ENCODE peak calls at places on chromosomes 12 and 14, in four cellular contexts. P is NB4, Q is ovary, I is frontal cortex. O is an unnamed sample.

GRCh38 chr12:120925740-120926563 is 21.8 kb upstream of the SPPL3 start:
- DNase-seq in P (no peak), Q (no peak), I (no peak), O (no peak)

GRCh38 chr14:91221270-91221669 is 23.2 kb downstream of the GPR68 start:
- DNase-seq in P (no peak), Q (no peak), I (no peak), O (no peak)

GRCh38 chr14:69323266-69323966 is 63.5 kb downstream of the GALNT16 start:
- DNase-seq in P (no peak), Q (peak), I (no peak), O (no peak)

GRCh38 chr12:51863921-51864700 is 15.6 kb upstream of the FIGNL2 start:
- DNase-seq in P (no peak), Q (peak), I (no peak), O (no peak)

GRCh38 chr12:104828015-104828414 is 130.1 kb downstream of the SLC41A2 start:
- DNase-seq in P (no peak), Q (no peak), I (no peak), O (no peak)

GRCh38 chr12:62720661-62721330 is 214.2 kb downstream of the PPM1H start:
- DNase-seq in P (no peak), Q (no peak), I (no peak), O (no peak)

GRCh38 chr12:25025260-25025659 is 76.4 kb upstream of the BCAT1 start:
- DNase-seq in P (no peak), Q (no peak), I (no peak), O (no peak)

GRCh38 chr14:22314183-22314820 is 274.7 kb downstream of the DAD1 start:
- DNase-seq in P (peak), Q (no peak), I (peak), O (peak)

GRCh38 chr12:79183003-79183402 is 318.4 kb downstream of the SYT1 start:
- DNase-seq in P (no peak), Q (no peak), I (no peak), O (no peak)

GRCh38 chr12:49503674-49504180 is 35.1 kb upstream of the KCNH3 start:
- DNase-seq in P (no peak), Q (no peak), I (no peak), O (no peak)

GRCh38 chr12:10718279-10718821 is 4.8 kb downstream of the YBX3 start:
- DNase-seq in P (no peak), Q (no peak), I (no peak), O (no peak)

GRCh38 chr12:50859621-50860020 is 16.9 kb downstream of the TMPRSS12 start:
- DNase-seq in P (no peak), Q (no peak), I (no peak), O (no peak)

GRCh38 chr14:24171422-24172260 is at the start of gene REC8:
- DNase-seq in P (no peak), Q (peak), I (peak), O (no peak)

GRCh38 chr12:86950043-86950838 is 694.0 kb upstream of the MGAT4C start:
- DNase-seq in P (no peak), Q (no peak), I (no peak), O (peak)

GRCh38 chr14:89851031-89851430 is 103.5 kb downstream of the EFCAB11 start:
- DNase-seq in P (no peak), Q (no peak), I (no peak), O (no peak)

GRCh38 chr12:1845427-1845826 is 25.1 kb downstream of the LRTM2 start:
- DNase-seq in P (no peak), Q (peak), I (no peak), O (no peak)

GRCh38 chr14:73311710-73312035 is 74.4 kb downstream of the PAPLN start:
- DNase-seq in P (no peak), Q (no peak), I (no peak), O (peak)

GRCh38 chr12:79900199-79900598 is 34.7 kb downstream of the PPP1R12A start:
- DNase-seq in P (no peak), Q (no peak), I (no peak), O (no peak)

GRCh38 chr12:30978639-30979038 is 52.1 kb downstream of the TSPAN11 start:
- DNase-seq in P (no peak), Q (no peak), I (no peak), O (no peak)

GRCh38 chr14:96363751-96364336 is 518 bp downstream of the GSKIP start:
- DNase-seq in P (peak), Q (no peak), I (peak), O (peak)

GRCh38 chr12:100031821-100032220 is 47.1 kb upstream of the ANKS1B start:
- DNase-seq in P (no peak), Q (no peak), I (no peak), O (no peak)

GRCh38 chr14:101721951-101722661 is 39.4 kb upstream of the PPP2R5C start:
- DNase-seq in P (peak), Q (no peak), I (no peak), O (peak)

GRCh38 chr14:48725001-48725734 is 861.0 kb downstream of the RPS29 start:
- DNase-seq in P (no peak), Q (no peak), I (no peak), O (no peak)

GRCh38 chr14:64541261-64541970 is 875 bp downstream of the HSPA2 start:
- DNase-seq in P (no peak), Q (peak), I (no peak), O (no peak)

GRCh38 chr12:98256830-98257229 is 258.6 kb upstream of the TMPO start:
- DNase-seq in P (no peak), Q (no peak), I (no peak), O (no peak)

GRCh38 chr12:93645702-93646101 is 31.5 kb upstream of the CRADD start:
- DNase-seq in P (no peak), Q (no peak), I (no peak), O (no peak)

GRCh38 chr12:130729344-130729743 is 13.2 kb upstream of the RIMBP2 start:
- DNase-seq in P (no peak), Q (no peak), I (no peak), O (no peak)

GRCh38 chr14:95272057-95272456 is 47.7 kb downstream of the CLMN start:
- DNase-seq in P (no peak), Q (no peak), I (no peak), O (no peak)

GRCh38 chr12:27279836-27280235 is 35.8 kb downstream of the STK38L start:
- DNase-seq in P (peak), Q (no peak), I (no peak), O (peak)

GRCh38 chr12:50241178-50241577 is 42.1 kb downstream of the LIMA1 start:
- DNase-seq in P (no peak), Q (no peak), I (no peak), O (no peak)

GRCh38 chr14:76975865-76976622 is 52.5 kb downstream of the IRF2BPL start:
- DNase-seq in P (no peak), Q (no peak), I (no peak), O (no peak)

GRCh38 chr12:95437565-95437964 is 36.4 kb upstream of the METAP2 start:
- DNase-seq in P (no peak), Q (no peak), I (no peak), O (no peak)

GRCh38 chr14:68292467-68293334 is 473.1 kb downstream of the RAD51B start:
- DNase-seq in P (no peak), Q (no peak), I (no peak), O (no peak)

GRCh38 chr12:54287316-54288157 is 7.0 kb downstream of the HNRNPA1 start:
- DNase-seq in P (peak), Q (no peak), I (no peak), O (no peak)

GRCh38 chr12:53232641-53233538 is 881 bp upstream of the RARG start:
- DNase-seq in P (peak), Q (peak), I (no peak), O (peak)

O was measured in MV-4-11.